ENCODE peak calls at places on chromosomes 12 and 14, in four cellular contexts. One of them, this sample, is unnamed.

GRCh38 chr12:123085046-123085445 is 65.8 kb downstream of the PITPNM2 start:
- DNase-seq in psoas muscle: no peak
- DNase-seq in neural crest cell: no peak
- DNase-seq in CD4-positive, alpha-beta T cell: no peak
- DNase-seq in this sample: peak

GRCh38 chr12:43957732-43958131 is 121.9 kb downstream of the TMEM117 start:
- DNase-seq in psoas muscle: no peak
- DNase-seq in neural crest cell: peak
- DNase-seq in CD4-positive, alpha-beta T cell: no peak
- DNase-seq in this sample: no peak

GRCh38 chr14:75088566-75089373 is 19.3 kb downstream of the ZC2HC1C start:
- DNase-seq in psoas muscle: no peak
- DNase-seq in neural crest cell: peak
- DNase-seq in CD4-positive, alpha-beta T cell: no peak
- DNase-seq in this sample: no peak

GRCh38 chr12:108638141-108638823 is 4.6 kb upstream of the SELPLG start:
- DNase-seq in psoas muscle: no peak
- DNase-seq in neural crest cell: peak
- DNase-seq in CD4-positive, alpha-beta T cell: no peak
- DNase-seq in this sample: no peak

GRCh38 chr12:88228720-88229119 is 86.6 kb downstream of the TMTC3 start:
- DNase-seq in psoas muscle: no peak
- DNase-seq in neural crest cell: no peak
- DNase-seq in CD4-positive, alpha-beta T cell: no peak
- DNase-seq in this sample: no peak

GRCh38 chr12:105226219-105226618 is 9.8 kb downstream of the APPL2 start:
- DNase-seq in psoas muscle: peak
- DNase-seq in neural crest cell: no peak
- DNase-seq in CD4-positive, alpha-beta T cell: no peak
- DNase-seq in this sample: no peak

GRCh38 chr12:27709932-27710591 is 570 bp upstream of the MRPS35 start:
- DNase-seq in psoas muscle: no peak
- DNase-seq in neural crest cell: no peak
- DNase-seq in CD4-positive, alpha-beta T cell: no peak
- DNase-seq in this sample: no peak

GRCh38 chr12:46489951-46490388 is 117.4 kb upstream of the SLC38A2 start:
- DNase-seq in psoas muscle: no peak
- DNase-seq in neural crest cell: no peak
- DNase-seq in CD4-positive, alpha-beta T cell: no peak
- DNase-seq in this sample: no peak

GRCh38 chr14:97262336-97262735 is 465.2 kb downstream of the VRK1 start:
- DNase-seq in psoas muscle: no peak
- DNase-seq in neural crest cell: no peak
- DNase-seq in CD4-positive, alpha-beta T cell: no peak
- DNase-seq in this sample: no peak

GRCh38 chr14:103194256-103195045 is 71.2 kb downstream of the TNFAIP2 start:
- DNase-seq in psoas muscle: no peak
- DNase-seq in neural crest cell: no peak
- DNase-seq in CD4-positive, alpha-beta T cell: no peak
- DNase-seq in this sample: no peak

GRCh38 chr12:131621701-131622421 is 89.0 kb upstream of the SFSWAP start:
- DNase-seq in psoas muscle: no peak
- DNase-seq in neural crest cell: peak
- DNase-seq in CD4-positive, alpha-beta T cell: no peak
- DNase-seq in this sample: peak

GRCh38 chr12:93908846-93909592 is 231.8 kb downstream of the CRADD start:
- DNase-seq in psoas muscle: no peak
- DNase-seq in neural crest cell: no peak
- DNase-seq in CD4-positive, alpha-beta T cell: no peak
- DNase-seq in this sample: no peak

GRCh38 chr12:43551271-43551970 is 582 bp downstream of the ADAMTS20 start:
- DNase-seq in psoas muscle: no peak
- DNase-seq in neural crest cell: peak
- DNase-seq in CD4-positive, alpha-beta T cell: no peak
- DNase-seq in this sample: no peak

GRCh38 chr14:88424573-88424972 is 39.1 kb downstream of the SPATA7 start:
- DNase-seq in psoas muscle: no peak
- DNase-seq in neural crest cell: no peak
- DNase-seq in CD4-positive, alpha-beta T cell: no peak
- DNase-seq in this sample: no peak

GRCh38 chr14:54637829-54638446 is 71.0 kb downstream of the SAMD4A start:
- DNase-seq in psoas muscle: no peak
- DNase-seq in neural crest cell: no peak
- DNase-seq in CD4-positive, alpha-beta T cell: no peak
- DNase-seq in this sample: no peak

GRCh38 chr12:121791671-121792496 is 1.6 kb downstream of the RHOF start:
- DNase-seq in psoas muscle: peak
- DNase-seq in neural crest cell: no peak
- DNase-seq in CD4-positive, alpha-beta T cell: no peak
- DNase-seq in this sample: peak

GRCh38 chr12:64610660-64611429 is 550 bp downstream of the RASSF3 start:
- DNase-seq in psoas muscle: peak
- DNase-seq in neural crest cell: peak
- DNase-seq in CD4-positive, alpha-beta T cell: peak
- DNase-seq in this sample: peak

GRCh38 chr12:102232446-102232845 is 34.8 kb upstream of the PMCH start:
- DNase-seq in psoas muscle: no peak
- DNase-seq in neural crest cell: no peak
- DNase-seq in CD4-positive, alpha-beta T cell: no peak
- DNase-seq in this sample: no peak

GRCh38 chr14:66401447-66402095 is 84.6 kb upstream of the CCDC196 start:
- DNase-seq in psoas muscle: no peak
- DNase-seq in neural crest cell: no peak
- DNase-seq in CD4-positive, alpha-beta T cell: no peak
- DNase-seq in this sample: no peak

GRCh38 chr12:100799770-100800169 is 5.2 kb downstream of the ANO4 start:
- DNase-seq in psoas muscle: no peak
- DNase-seq in neural crest cell: no peak
- DNase-seq in CD4-positive, alpha-beta T cell: no peak
- DNase-seq in this sample: no peak

GRCh38 chr12:54398995-54399793 is 14.7 kb upstream of the ZNF385A start:
- DNase-seq in psoas muscle: peak
- DNase-seq in neural crest cell: peak
- DNase-seq in CD4-positive, alpha-beta T cell: peak
- DNase-seq in this sample: peak

GRCh38 chr12:30692470-30692869 is 3.2 kb downstream of the IPO8 start:
- DNase-seq in psoas muscle: no peak
- DNase-seq in neural crest cell: no peak
- DNase-seq in CD4-positive, alpha-beta T cell: no peak
- DNase-seq in this sample: no peak

GRCh38 chr12:105659355-105660075 is 329.0 kb downstream of the C12orf75 start:
- DNase-seq in psoas muscle: peak
- DNase-seq in neural crest cell: no peak
- DNase-seq in CD4-positive, alpha-beta T cell: no peak
- DNase-seq in this sample: no peak

This sample was measured in Right ventricle myocardium inferior.